ENCODE peak calls at places on chromosome 16, in four cellular contexts. One of them, this sample, is unnamed.

GRCh38 chr16:22652463-22652845 is 141.8 kb downstream of the NPIPB5 start:
- DNase-seq in IMR-90: no peak
- DNase-seq in GM12878: no peak
- DNase-seq in H1: no peak
- DNase-seq in this sample: no peak

GRCh38 chr16:67077871-67078270 is 31.9 kb upstream of the PHAF1 start:
- DNase-seq in GM12878: no peak
- DNase-seq in H1: no peak
- DNase-seq in IMR-90: no peak
- DNase-seq in this sample: no peak

GRCh38 chr16:57539072-57539796 is 2.9 kb upstream of the CCDC102A start:
- DNase-seq in IMR-90: no peak
- DNase-seq in GM12878: peak
- DNase-seq in H1: no peak
- DNase-seq in this sample: no peak

GRCh38 chr16:58451945-58452401 is 48.0 kb upstream of the NDRG4 start:
- DNase-seq in GM12878: no peak
- DNase-seq in H1: no peak
- DNase-seq in IMR-90: no peak
- DNase-seq in this sample: no peak

GRCh38 chr16:86970726-86971125 is 346.5 kb downstream of the C16orf95 start:
- DNase-seq in H1: no peak
- DNase-seq in IMR-90: no peak
- DNase-seq in GM12878: no peak
- DNase-seq in this sample: no peak

GRCh38 chr16:47043200-47043599 is 69.7 kb upstream of the DNAJA2 start:
- DNase-seq in GM12878: no peak
- DNase-seq in H1: no peak
- DNase-seq in IMR-90: no peak
- DNase-seq in this sample: no peak

GRCh38 chr16:85657996-85658395 is 30.8 kb downstream of the GINS2 start:
- DNase-seq in H1: no peak
- DNase-seq in GM12878: no peak
- DNase-seq in IMR-90: no peak
- DNase-seq in this sample: no peak

GRCh38 chr16:70574595-70575271 is 51.1 kb downstream of the SF3B3 start:
- DNase-seq in IMR-90: peak
- DNase-seq in H1: no peak
- DNase-seq in GM12878: no peak
- DNase-seq in this sample: no peak

GRCh38 chr16:49527621-49528020 is 154.0 kb downstream of the C16orf78 start:
- DNase-seq in H1: no peak
- DNase-seq in IMR-90: no peak
- DNase-seq in GM12878: no peak
- DNase-seq in this sample: no peak

GRCh38 chr16:9258423-9259051 is 167.1 kb downstream of the HAPSTR1 start:
- DNase-seq in GM12878: no peak
- DNase-seq in H1: peak
- DNase-seq in IMR-90: peak
- DNase-seq in this sample: peak

GRCh38 chr16:81500833-81501521 is 56.4 kb downstream of the CMIP start:
- DNase-seq in GM12878: no peak
- DNase-seq in IMR-90: peak
- DNase-seq in H1: no peak
- DNase-seq in this sample: no peak

GRCh38 chr16:19294156-19294649 is 8.7 kb downstream of the CLEC19A start:
- DNase-seq in GM12878: peak
- DNase-seq in H1: no peak
- DNase-seq in IMR-90: no peak
- DNase-seq in this sample: no peak

GRCh38 chr16:18965555-18965954 is 18.2 kb upstream of the TMC7 start:
- DNase-seq in H1: no peak
- DNase-seq in IMR-90: no peak
- DNase-seq in GM12878: no peak
- DNase-seq in this sample: no peak

DNA sequence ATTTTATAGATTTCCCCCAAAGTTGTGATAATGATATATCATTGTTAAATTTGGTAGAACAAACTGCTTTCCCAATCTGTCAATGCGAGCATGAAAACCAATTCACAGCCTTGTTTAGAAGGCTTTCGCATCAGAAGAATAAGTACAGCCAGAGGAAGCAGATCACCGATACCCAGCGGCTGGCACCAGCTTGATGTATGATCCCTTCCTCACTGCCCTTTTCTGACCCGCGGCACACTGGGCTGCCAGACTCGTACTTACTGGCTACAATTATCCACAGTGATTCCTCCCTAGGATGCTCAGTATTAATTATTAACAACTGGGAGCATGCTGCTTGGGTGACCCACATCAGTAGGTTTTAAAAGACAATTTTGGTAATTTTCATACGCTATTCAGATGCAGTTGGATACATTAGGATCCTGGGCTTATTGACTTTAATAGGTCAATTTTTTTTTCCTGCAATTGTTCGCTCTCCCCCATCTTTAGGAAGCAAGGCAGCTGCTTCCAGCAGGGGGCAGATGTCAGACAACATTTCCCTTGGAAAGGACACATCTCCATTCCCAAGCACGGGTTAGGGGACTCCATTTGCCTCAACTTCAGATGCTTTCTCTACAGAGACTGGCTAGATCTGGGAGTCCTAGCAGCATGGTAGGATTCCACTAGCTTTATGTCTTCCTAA is 582.7 kb upstream of the PSMD7 start:
- DNase-seq in H1: peak
- DNase-seq in GM12878: no peak
- DNase-seq in IMR-90: peak
- DNase-seq in this sample: peak
- TF ChIP-seq CTCF in H1: peak
- TF ChIP-seq CTCF in GM12878: no peak
- TF ChIP-seq CTCF in IMR-90: no peak
- TF ChIP-seq CTCF in this sample: peak

GRCh38 chr16:78096386-78096785 is 3.1 kb upstream of the WWOX start:
- DNase-seq in IMR-90: peak
- DNase-seq in GM12878: no peak
- DNase-seq in H1: no peak
- DNase-seq in this sample: no peak
- TF ChIP-seq CHD1 in IMR-90: no peak
- TF ChIP-seq CHD1 in GM12878: no peak
- TF ChIP-seq CHD1 in H1: no peak
- TF ChIP-seq CHD1 in this sample: no peak

GRCh38 chr16:26957283-26957859 is 109.4 kb upstream of the C16orf82 start:
- DNase-seq in IMR-90: no peak
- DNase-seq in GM12878: no peak
- DNase-seq in H1: no peak
- DNase-seq in this sample: no peak
- TF ChIP-seq CTCF in IMR-90: no peak
- TF ChIP-seq CTCF in GM12878: no peak
- TF ChIP-seq CTCF in H1: no peak
- TF ChIP-seq CTCF in this sample: no peak

GRCh38 chr16:2156849-2157224 is 1.3 kb downstream of the TRAF7 start:
- DNase-seq in H1: no peak
- DNase-seq in IMR-90: no peak
- DNase-seq in GM12878: no peak
- DNase-seq in this sample: no peak

GRCh38 chr16:2152695-2153506 is 2.7 kb upstream of the TRAF7 start:
- DNase-seq in IMR-90: no peak
- DNase-seq in H1: no peak
- DNase-seq in GM12878: no peak
- DNase-seq in this sample: peak

GRCh38 chr16:2156025-2156848 is 655 bp downstream of the TRAF7 start:
- DNase-seq in IMR-90: peak
- DNase-seq in GM12878: no peak
- DNase-seq in H1: no peak
- DNase-seq in this sample: peak

GRCh38 chr16:2155091-2156024 is at the start of gene TRAF7:
- DNase-seq in IMR-90: peak
- DNase-seq in H1: peak
- DNase-seq in GM12878: peak
- DNase-seq in this sample: peak

DNA sequence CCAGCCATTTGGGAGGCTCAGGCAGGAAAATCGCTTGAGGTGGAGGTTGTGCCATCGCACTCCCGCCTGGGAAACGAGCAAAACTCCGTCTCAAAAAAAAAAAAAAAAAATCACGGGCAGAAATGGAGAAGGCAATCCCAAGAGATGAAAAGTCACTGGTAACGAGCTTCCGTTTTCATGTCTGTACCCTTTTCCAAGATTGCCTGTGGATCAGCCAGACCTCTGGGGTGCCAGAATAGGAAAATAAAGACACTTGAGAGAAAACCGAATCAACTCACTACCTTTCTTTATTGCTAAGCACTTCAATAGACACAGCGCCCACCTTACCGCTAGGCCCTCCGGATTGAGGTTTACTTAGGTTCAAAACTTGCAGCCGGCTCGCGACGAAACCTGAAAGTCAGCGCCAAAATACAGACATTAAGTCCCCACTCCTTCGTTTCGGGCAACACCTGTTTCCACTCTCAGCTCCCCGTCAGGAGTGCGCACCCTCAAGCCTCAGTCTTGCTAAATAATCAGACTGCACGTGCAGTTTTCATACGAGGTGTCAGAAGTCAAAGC is 970 bp upstream of the TRAF7 start:
- DNase-seq in H1: no peak
- DNase-seq in GM12878: no peak
- DNase-seq in IMR-90: no peak
- DNase-seq in this sample: no peak
- TF ChIP-seq CHD1 in H1: no peak
- TF ChIP-seq CHD1 in GM12878: no peak
- TF ChIP-seq CHD1 in IMR-90: no peak
- TF ChIP-seq CHD1 in this sample: no peak

DNA sequence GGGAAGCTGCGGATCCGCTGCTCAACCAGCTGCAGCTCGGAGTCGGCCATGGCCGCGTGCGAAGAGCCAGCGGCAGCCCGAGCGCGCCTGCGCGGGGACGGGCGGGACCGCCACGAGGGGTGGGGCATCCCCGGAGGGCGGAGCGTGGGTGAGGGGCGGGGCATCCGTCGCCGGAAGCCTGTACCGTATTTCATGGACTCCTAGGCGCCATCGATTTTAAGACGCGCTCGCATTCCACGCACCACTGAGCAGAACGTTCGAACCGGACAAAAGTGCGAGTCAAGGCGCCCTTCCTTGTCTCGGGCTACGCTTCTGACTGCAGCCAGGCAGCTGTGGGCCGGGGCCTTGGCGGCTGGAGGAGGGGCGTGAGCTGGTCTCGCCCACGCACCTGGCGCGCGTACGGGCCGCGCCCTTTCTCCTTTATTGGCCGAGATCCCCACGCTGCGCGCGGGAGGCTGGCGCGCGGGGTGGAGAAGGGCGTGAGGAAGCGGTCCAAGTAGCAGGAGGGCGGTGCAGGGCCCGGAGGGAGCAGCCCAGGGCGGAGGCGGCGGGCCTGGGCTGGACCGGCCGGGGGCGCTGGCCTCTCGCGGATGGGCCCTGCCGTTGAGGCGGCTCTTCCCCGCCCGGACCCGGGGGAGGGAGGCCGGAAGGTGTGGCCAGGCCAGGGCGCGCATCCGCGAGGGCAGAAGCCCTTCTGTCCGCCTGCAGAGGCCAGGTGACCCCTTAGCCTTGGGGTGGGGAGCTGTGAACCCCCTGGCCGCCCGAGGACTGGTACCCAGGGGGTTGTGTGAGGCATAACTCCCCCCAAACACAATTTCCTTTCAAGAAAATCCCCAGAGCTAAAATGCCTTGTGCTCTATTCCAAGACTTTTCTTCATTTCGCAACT is at the start of gene APRT:
- DNase-seq in IMR-90: peak
- DNase-seq in H1: peak
- DNase-seq in GM12878: peak
- DNase-seq in this sample: peak
- TF ChIP-seq CTCF in IMR-90: peak
- TF ChIP-seq CTCF in H1: peak
- TF ChIP-seq CTCF in GM12878: no peak
- TF ChIP-seq CTCF in this sample: peak

GRCh38 chr16:30052671-30053372 is 12.7 kb upstream of the ALDOA start:
- DNase-seq in GM12878: peak
- DNase-seq in H1: peak
- DNase-seq in IMR-90: peak
- DNase-seq in this sample: peak

GRCh38 chr16:30054959-30055553 is 10.5 kb upstream of the ALDOA start:
- DNase-seq in GM12878: no peak
- DNase-seq in IMR-90: no peak
- DNase-seq in H1: peak
- DNase-seq in this sample: peak

GRCh38 chr16:30051518-30051917 is 14.0 kb upstream of the ALDOA start:
- DNase-seq in H1: no peak
- DNase-seq in GM12878: no peak
- DNase-seq in IMR-90: peak
- DNase-seq in this sample: no peak

GRCh38 chr16:30054451-30054850 is 11.1 kb upstream of the ALDOA start:
- DNase-seq in H1: no peak
- DNase-seq in IMR-90: no peak
- DNase-seq in GM12878: no peak
- DNase-seq in this sample: no peak

GRCh38 chr16:30053376-30054015 is 12.1 kb upstream of the ALDOA start:
- DNase-seq in H1: no peak
- DNase-seq in IMR-90: peak
- DNase-seq in GM12878: no peak
- DNase-seq in this sample: no peak
- TF ChIP-seq CHD1 in H1: no peak
- TF ChIP-seq CHD1 in IMR-90: no peak
- TF ChIP-seq CHD1 in GM12878: no peak
- TF ChIP-seq CHD1 in this sample: no peak

This sample was measured in K562.